ENCODE peak calls at places on chromosomes 4 and X, in four cellular contexts. W, F, Y and S are unnamed samples.

GRCh38 chrX:68693481-68694410 is 46.3 kb downstream of the STARD8 start:
- DNase-seq in W (peak), F (peak), Y (peak), S (peak)

GRCh38 chr4:2245787-2246275 is 3.9 kb upstream of the HAUS3 start:
- DNase-seq in W (peak), Y (no peak), F (no peak), S (no peak)

GRCh38 chr4:52103314-52103713 is 52.2 kb downstream of the SPATA18 start:
- DNase-seq in F (peak), Y (peak), W (no peak), S (no peak)

GRCh38 chr4:116389139-116389538 is 696.2 kb downstream of the TRAM1L1 start:
- DNase-seq in Y (no peak), W (no peak), F (no peak), S (no peak)

GRCh38 chr4:55947912-55948725 is 626 bp upstream of the CEP135 start:
- DNase-seq in F (peak), W (no peak), Y (peak), S (peak)

GRCh38 chr4:186291256-186291890 is 25.4 kb downstream of the F11 start:
- DNase-seq in Y (no peak), W (no peak), F (no peak), S (no peak)

GRCh38 chr4:44448548-44449443 is at the start of gene KCTD8:
- DNase-seq in F (peak), Y (peak), W (peak), S (peak)

GRCh38 chr4:185399466-185399865 is 2.8 kb downstream of the ANKRD37 start:
- DNase-seq in W (no peak), F (no peak), Y (no peak), S (no peak)

GRCh38 chr4:98485816-98486355 is 172.5 kb downstream of the TSPAN5 start:
- DNase-seq in F (no peak), W (no peak), Y (no peak), S (no peak)

GRCh38 chr4:87950516-87950915 is 25.0 kb upstream of the SPP1 start:
- DNase-seq in Y (no peak), F (no peak), W (no peak), S (no peak)

GRCh38 chrX:16610121-16610565 is 39.8 kb upstream of the S100G start:
- DNase-seq in W (no peak), F (peak), Y (no peak), S (peak)

GRCh38 chrX:5051831-5052491 is 1176.7 kb downstream of the NLGN4X start:
- DNase-seq in W (peak), Y (peak), F (peak), S (peak)

GRCh38 chr4:176149680-176150079 is 45.7 kb downstream of the SPATA4 start:
- DNase-seq in W (no peak), F (peak), Y (no peak), S (peak)

GRCh38 chrX:140503230-140503585 is 1.7 kb downstream of the SOX3 start:
- DNase-seq in W (no peak), F (no peak), Y (no peak), S (no peak)

GRCh38 chrX:26914232-26914631 is 548.9 kb downstream of the PPP4R3C start:
- DNase-seq in Y (no peak), W (no peak), F (no peak), S (no peak)

GRCh38 chr4:98484031-98484430 is 174.4 kb downstream of the TSPAN5 start:
- DNase-seq in W (no peak), Y (no peak), F (no peak), S (no peak)

GRCh38 chr4:8865681-8866310 is 5.8 kb downstream of the HMX1 start:
- DNase-seq in F (no peak), W (no peak), Y (no peak), S (no peak)

GRCh38 chrX:131746491-131746968 is 202.7 kb downstream of the OR13H1 start:
- DNase-seq in Y (no peak), F (no peak), W (peak), S (no peak)

GRCh38 chrX:104372547-104372946 is 117.8 kb upstream of the ESX1 start:
- DNase-seq in Y (no peak), W (no peak), F (no peak), S (no peak)

GRCh38 chrX:104376937-104377336 is 122.2 kb upstream of the ESX1 start:
- DNase-seq in F (no peak), W (no peak), Y (no peak), S (no peak)
- TF ChIP-seq CTCF in F (no peak), W (no peak), Y (no peak), S (no peak)

DNA sequence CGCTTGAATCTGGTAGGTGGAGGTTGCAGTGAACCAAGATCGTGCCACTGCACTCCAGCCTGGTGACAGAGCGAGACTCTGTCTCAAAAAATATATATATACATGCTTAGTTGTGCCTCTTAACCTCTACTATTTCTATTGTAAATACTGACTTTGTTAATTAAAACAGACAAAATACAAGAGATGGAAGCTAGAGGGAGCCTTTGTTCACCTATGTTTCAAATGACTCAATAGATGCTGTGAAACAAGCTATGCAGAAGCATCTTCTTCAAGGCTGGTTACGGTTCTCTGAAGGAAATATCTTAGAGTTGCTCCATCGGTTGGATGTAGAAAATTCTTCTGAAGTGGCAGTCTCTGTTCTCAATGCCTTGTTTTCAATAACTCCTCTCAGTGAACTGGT is 6.2 kb downstream of the NCAPG start:
- DNase-seq in F (peak), W (no peak), Y (peak), S (peak)
- H3K4me3 ChIP-seq in F (no peak), W (no peak), Y (no peak), S (peak)

GRCh38 chrX:132954323-132954722 is 4.1 kb downstream of the HS6ST2 start:
- DNase-seq in Y (no peak), F (no peak), W (peak), S (no peak)

GRCh38 chrX:132953358-132953757 is 5.1 kb downstream of the HS6ST2 start:
- DNase-seq in F (no peak), W (no peak), Y (no peak), S (no peak)

GRCh38 chrX:132957211-132958085 is 981 bp downstream of the HS6ST2 start:
- DNase-seq in Y (peak), F (no peak), W (peak), S (peak)

GRCh38 chrX:132956421-132957210 is 1.8 kb downstream of the HS6ST2 start:
- DNase-seq in F (no peak), W (no peak), Y (peak), S (peak)

DNA sequence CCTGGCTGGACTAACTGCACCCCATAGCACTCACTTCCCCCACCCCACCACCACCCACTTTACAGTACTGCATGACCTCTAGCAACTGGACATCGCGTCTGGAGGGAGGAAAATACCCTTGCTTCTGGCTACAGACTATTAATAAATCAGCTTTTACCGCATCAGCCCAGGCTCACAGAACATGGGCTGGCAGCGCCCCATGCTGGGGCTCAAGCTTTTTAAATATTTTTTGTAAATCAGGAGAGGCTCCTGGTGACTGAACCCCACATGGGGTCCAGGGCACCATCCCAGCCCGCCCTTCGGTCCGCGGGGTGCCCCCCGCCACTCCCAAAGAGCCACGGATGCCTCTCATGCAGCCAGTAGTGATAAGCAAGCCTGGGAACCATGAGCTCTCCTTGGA is 2.7 kb downstream of the HS6ST2 start:
- DNase-seq in F (no peak), Y (no peak), W (no peak), S (no peak)
- TF ChIP-seq CTCF in F (peak), Y (peak), W (no peak), S (no peak)

GRCh38 chrX:40099046-40099968 is 1.5 kb upstream of the BCOR start:
- DNase-seq in F (no peak), W (no peak), Y (peak), S (no peak)
- H3K4me3 ChIP-seq in F (peak), W (no peak), Y (peak), S (peak)